ENCODE peak calls at places on chromosomes 5 and 9, in six cellular contexts. K is GM19239, Y is T-cell, T is EL, G is iris pigment epithelial cell, E is neural progenitor cell. C is an unnamed sample.

GRCh38 chr5:96335873-96336272 is 97.2 kb downstream of the PCSK1 start:
- DNase-seq in K (no peak), Y (no peak), T (no peak), G (peak; percentile 60), E (no peak), C (no peak)

GRCh38 chr9:133089271-133089671 is 27.5 kb downstream of the CEL start:
- DNase-seq in K (no peak), Y (no peak), T (no peak), G (no peak), E (peak; percentile 13), C (no peak)

GRCh38 chr9:95313010-95313498 is 4.5 kb downstream of the FANCC start:
- DNase-seq in K (no peak), Y (no peak), T (peak; percentile 76), G (peak; percentile 65), E (peak; percentile 62), C (no peak)

GRCh38 chr9:93112116-93112863 is 16.3 kb downstream of the CARD19 start:
- DNase-seq in K (no peak), Y (no peak), T (no peak), G (no peak), E (no peak), C (no peak)

GRCh38 chr5:141641634-141642278 is 5.0 kb downstream of the RELL2 start:
- DNase-seq in K (no peak), Y (no peak), T (peak; percentile 82), G (peak; percentile 84), E (no peak), C (no peak)

GRCh38 chr5:95839658-95840057 is 17.1 kb upstream of the GLRX start:
- DNase-seq in K (no peak), Y (no peak), T (no peak), G (no peak), E (no peak), C (no peak)

GRCh38 chr5:130168211-130168610 is 263.9 kb downstream of the CHSY3 start:
- DNase-seq in K (no peak), Y (no peak), T (no peak), G (peak; percentile 8), E (no peak), C (no peak)

GRCh38 chr5:168353216-168353957 is 61.9 kb downstream of the WWC1 start:
- DNase-seq in K (no peak), Y (no peak), T (no peak), G (peak; percentile 11), E (no peak), C (no peak)

GRCh38 chr5:14054965-14055963 is 87.9 kb upstream of the TRIO start:
- DNase-seq in K (no peak), Y (no peak), T (peak; percentile 68), G (peak; percentile 46), E (no peak), C (no peak)

GRCh38 chr5:130795037-130795436 is 370.0 kb downstream of the HINT1 start:
- DNase-seq in K (no peak), Y (no peak), T (no peak), G (no peak), E (no peak), C (no peak)

GRCh38 chr9:122236681-122237080 is 7.9 kb upstream of the LHX6 start:
- DNase-seq in K (no peak), Y (no peak), T (no peak), G (no peak), E (no peak), C (no peak)

GRCh38 chr9:115633099-115633498 is 515.1 kb upstream of the TNC start:
- DNase-seq in K (no peak), Y (no peak), T (no peak), G (peak; percentile 45), E (no peak), C (no peak)

GRCh38 chr9:121684381-121685145 is 33.1 kb downstream of the DAB2IP start:
- DNase-seq in K (no peak), Y (no peak), T (peak; percentile 24), G (peak; percentile 35), E (peak; percentile 73), C (no peak)